ENCODE peak calls at places on chromosomes 12 and 14, in six cellular contexts. One of them, this sample, is unnamed.

GRCh38 chr14:69519253-69519661 is 34.7 kb downstream of the PLEKHD1 start:
- DNase-seq in dorsolateral prefrontal cortex: no peak
- DNase-seq in EL: no peak
- DNase-seq in T-helper 2 cell: no peak
- DNase-seq in mucosa of descending colon: no peak
- DNase-seq in naive thymus-derived CD4-positive, alpha-beta T cell: no peak
- DNase-seq in this sample: no peak

GRCh38 chr12:7834701-7835100 is 38.0 kb downstream of the SLC2A14 start:
- DNase-seq in T-helper 2 cell: no peak
- DNase-seq in mucosa of descending colon: no peak
- DNase-seq in dorsolateral prefrontal cortex: no peak
- DNase-seq in naive thymus-derived CD4-positive, alpha-beta T cell: no peak
- DNase-seq in EL: no peak
- DNase-seq in this sample: no peak

GRCh38 chr12:43758247-43758727 is 303 bp downstream of the PUS7L start:
- DNase-seq in naive thymus-derived CD4-positive, alpha-beta T cell: no peak
- DNase-seq in mucosa of descending colon: peak; percentile 51
- DNase-seq in dorsolateral prefrontal cortex: peak; percentile 45
- DNase-seq in EL: peak; percentile 44
- DNase-seq in T-helper 2 cell: no peak
- DNase-seq in this sample: peak; percentile 17

GRCh38 chr14:89957791-89958190 is 2.1 kb downstream of the TDP1 start:
- DNase-seq in naive thymus-derived CD4-positive, alpha-beta T cell: no peak
- DNase-seq in mucosa of descending colon: no peak
- DNase-seq in dorsolateral prefrontal cortex: peak; percentile 62
- DNase-seq in T-helper 2 cell: no peak
- DNase-seq in EL: peak; percentile 13
- DNase-seq in this sample: no peak

GRCh38 chr12:77540097-77540496 is 290.6 kb upstream of the NAV3 start:
- DNase-seq in dorsolateral prefrontal cortex: no peak
- DNase-seq in EL: no peak
- DNase-seq in naive thymus-derived CD4-positive, alpha-beta T cell: no peak
- DNase-seq in T-helper 2 cell: no peak
- DNase-seq in mucosa of descending colon: no peak
- DNase-seq in this sample: no peak

GRCh38 chr12:47216150-47216677 is 136.5 kb upstream of the AMIGO2 start:
- DNase-seq in mucosa of descending colon: peak; percentile 70
- DNase-seq in dorsolateral prefrontal cortex: no peak
- DNase-seq in naive thymus-derived CD4-positive, alpha-beta T cell: peak; percentile 73
- DNase-seq in T-helper 2 cell: peak; percentile 30
- DNase-seq in EL: no peak
- DNase-seq in this sample: no peak

GRCh38 chr14:72565917-72566316 is 328.0 kb downstream of the DPF3 start:
- DNase-seq in naive thymus-derived CD4-positive, alpha-beta T cell: no peak
- DNase-seq in mucosa of descending colon: no peak
- DNase-seq in T-helper 2 cell: no peak
- DNase-seq in EL: no peak
- DNase-seq in dorsolateral prefrontal cortex: no peak
- DNase-seq in this sample: no peak

GRCh38 chr12:3200032-3200617 is 122.9 kb downstream of the TSPAN9 start:
- DNase-seq in naive thymus-derived CD4-positive, alpha-beta T cell: no peak
- DNase-seq in dorsolateral prefrontal cortex: peak; percentile 64
- DNase-seq in T-helper 2 cell: no peak
- DNase-seq in mucosa of descending colon: no peak
- DNase-seq in EL: peak; percentile 50
- DNase-seq in this sample: peak; percentile 29

GRCh38 chr12:50188875-50189575 is 21.9 kb upstream of the CERS5 start:
- DNase-seq in mucosa of descending colon: no peak
- DNase-seq in EL: no peak
- DNase-seq in naive thymus-derived CD4-positive, alpha-beta T cell: no peak
- DNase-seq in T-helper 2 cell: no peak
- DNase-seq in dorsolateral prefrontal cortex: no peak
- DNase-seq in this sample: no peak

GRCh38 chr12:50614167-50614762 is 109.5 kb downstream of the DIP2B start:
- DNase-seq in EL: peak; percentile 89
- DNase-seq in naive thymus-derived CD4-positive, alpha-beta T cell: no peak
- DNase-seq in T-helper 2 cell: no peak
- DNase-seq in mucosa of descending colon: no peak
- DNase-seq in dorsolateral prefrontal cortex: no peak
- DNase-seq in this sample: no peak

GRCh38 chr12:89707623-89707991 is 1.0 kb downstream of the ATP2B1 start:
- DNase-seq in T-helper 2 cell: no peak
- DNase-seq in naive thymus-derived CD4-positive, alpha-beta T cell: peak; percentile 19
- DNase-seq in dorsolateral prefrontal cortex: peak; percentile 45
- DNase-seq in EL: peak; percentile 16
- DNase-seq in mucosa of descending colon: peak; percentile 63
- DNase-seq in this sample: peak; percentile 24

GRCh38 chr12:53575502-53576264 is 50.5 kb downstream of the ATF7 start:
- DNase-seq in naive thymus-derived CD4-positive, alpha-beta T cell: no peak
- DNase-seq in dorsolateral prefrontal cortex: no peak
- DNase-seq in T-helper 2 cell: no peak
- DNase-seq in mucosa of descending colon: no peak
- DNase-seq in EL: peak; percentile 49
- DNase-seq in this sample: no peak

GRCh38 chr14:71108398-71109114 is 201.3 kb downstream of the PCNX1 start:
- DNase-seq in EL: no peak
- DNase-seq in naive thymus-derived CD4-positive, alpha-beta T cell: no peak
- DNase-seq in dorsolateral prefrontal cortex: no peak
- DNase-seq in T-helper 2 cell: no peak
- DNase-seq in mucosa of descending colon: no peak
- DNase-seq in this sample: no peak

GRCh38 chr14:101731187-101732080 is 30.1 kb upstream of the PPP2R5C start:
- DNase-seq in mucosa of descending colon: peak; percentile 93
- DNase-seq in T-helper 2 cell: peak; percentile 76
- DNase-seq in dorsolateral prefrontal cortex: peak; percentile 79
- DNase-seq in naive thymus-derived CD4-positive, alpha-beta T cell: peak; percentile 77
- DNase-seq in EL: peak; percentile 84
- DNase-seq in this sample: peak; percentile 92

GRCh38 chr12:108379761-108380160 is 40.6 kb upstream of the CMKLR1 start:
- DNase-seq in T-helper 2 cell: no peak
- DNase-seq in mucosa of descending colon: no peak
- DNase-seq in EL: no peak
- DNase-seq in dorsolateral prefrontal cortex: no peak
- DNase-seq in naive thymus-derived CD4-positive, alpha-beta T cell: no peak
- DNase-seq in this sample: no peak

GRCh38 chr12:106118-106561 is 39.6 kb downstream of the IQSEC3 start:
- DNase-seq in EL: no peak
- DNase-seq in dorsolateral prefrontal cortex: no peak
- DNase-seq in mucosa of descending colon: no peak
- DNase-seq in naive thymus-derived CD4-positive, alpha-beta T cell: no peak
- DNase-seq in T-helper 2 cell: no peak
- DNase-seq in this sample: no peak

GRCh38 chr12:42791399-42791798 is 201.9 kb upstream of the PRICKLE1 start:
- DNase-seq in T-helper 2 cell: no peak
- DNase-seq in dorsolateral prefrontal cortex: no peak
- DNase-seq in mucosa of descending colon: no peak
- DNase-seq in EL: no peak
- DNase-seq in naive thymus-derived CD4-positive, alpha-beta T cell: no peak
- DNase-seq in this sample: no peak

GRCh38 chr12:130608132-130608531 is 108.0 kb downstream of the RIMBP2 start:
- DNase-seq in naive thymus-derived CD4-positive, alpha-beta T cell: no peak
- DNase-seq in T-helper 2 cell: no peak
- DNase-seq in mucosa of descending colon: no peak
- DNase-seq in dorsolateral prefrontal cortex: no peak
- DNase-seq in EL: no peak
- DNase-seq in this sample: no peak

GRCh38 chr12:107304588-107305532 is 211.5 kb upstream of the CRY1 start:
- DNase-seq in dorsolateral prefrontal cortex: no peak
- DNase-seq in mucosa of descending colon: no peak
- DNase-seq in naive thymus-derived CD4-positive, alpha-beta T cell: no peak
- DNase-seq in T-helper 2 cell: no peak
- DNase-seq in EL: peak; percentile 19
- DNase-seq in this sample: no peak

GRCh38 chr12:23204933-23205778 is 580.2 kb downstream of the ETNK1 start:
- DNase-seq in T-helper 2 cell: no peak
- DNase-seq in dorsolateral prefrontal cortex: no peak
- DNase-seq in naive thymus-derived CD4-positive, alpha-beta T cell: peak; percentile 28
- DNase-seq in EL: peak; percentile 35
- DNase-seq in mucosa of descending colon: no peak
- DNase-seq in this sample: peak; percentile 12

GRCh38 chr12:49899921-49900320 is 3.8 kb downstream of the FAIM2 start:
- DNase-seq in EL: no peak
- DNase-seq in mucosa of descending colon: no peak
- DNase-seq in T-helper 2 cell: no peak
- DNase-seq in dorsolateral prefrontal cortex: no peak
- DNase-seq in naive thymus-derived CD4-positive, alpha-beta T cell: no peak
- DNase-seq in this sample: no peak

GRCh38 chr12:60230103-60230502 is 634.3 kb downstream of the SLC16A7 start:
- DNase-seq in naive thymus-derived CD4-positive, alpha-beta T cell: no peak
- DNase-seq in mucosa of descending colon: no peak
- DNase-seq in EL: peak; percentile 11
- DNase-seq in dorsolateral prefrontal cortex: no peak
- DNase-seq in T-helper 2 cell: no peak
- DNase-seq in this sample: no peak

GRCh38 chr14:34062353-34062973 is 111.6 kb upstream of the EGLN3 start:
- DNase-seq in T-helper 2 cell: no peak
- DNase-seq in mucosa of descending colon: peak; percentile 44
- DNase-seq in dorsolateral prefrontal cortex: no peak
- DNase-seq in EL: no peak
- DNase-seq in naive thymus-derived CD4-positive, alpha-beta T cell: no peak
- DNase-seq in this sample: no peak

GRCh38 chr14:94676495-94677238 is 64.5 kb downstream of the SERPINA3 start:
- DNase-seq in mucosa of descending colon: no peak
- DNase-seq in naive thymus-derived CD4-positive, alpha-beta T cell: no peak
- DNase-seq in dorsolateral prefrontal cortex: no peak
- DNase-seq in T-helper 2 cell: no peak
- DNase-seq in EL: no peak
- DNase-seq in this sample: no peak

GRCh38 chr14:53493310-53493709 is 340.2 kb upstream of the DDHD1 start:
- DNase-seq in dorsolateral prefrontal cortex: no peak
- DNase-seq in mucosa of descending colon: no peak
- DNase-seq in naive thymus-derived CD4-positive, alpha-beta T cell: no peak
- DNase-seq in T-helper 2 cell: no peak
- DNase-seq in EL: no peak
- DNase-seq in this sample: no peak

GRCh38 chr12:130775953-130776856 is 60.1 kb upstream of the RIMBP2 start:
- DNase-seq in dorsolateral prefrontal cortex: peak; percentile 92
- DNase-seq in mucosa of descending colon: no peak
- DNase-seq in naive thymus-derived CD4-positive, alpha-beta T cell: peak; percentile 16
- DNase-seq in T-helper 2 cell: peak; percentile 68
- DNase-seq in EL: peak; percentile 91
- DNase-seq in this sample: peak; percentile 39

GRCh38 chr12:25322918-25323773 is 72.4 kb upstream of the KRAS start:
- DNase-seq in mucosa of descending colon: no peak
- DNase-seq in EL: peak; percentile 24
- DNase-seq in naive thymus-derived CD4-positive, alpha-beta T cell: no peak
- DNase-seq in T-helper 2 cell: no peak
- DNase-seq in dorsolateral prefrontal cortex: no peak
- DNase-seq in this sample: no peak

GRCh38 chr14:90626550-90626949 is 189.7 kb downstream of the TTC7B start:
- DNase-seq in EL: no peak
- DNase-seq in dorsolateral prefrontal cortex: no peak
- DNase-seq in mucosa of descending colon: no peak
- DNase-seq in naive thymus-derived CD4-positive, alpha-beta T cell: no peak
- DNase-seq in T-helper 2 cell: no peak
- DNase-seq in this sample: no peak

GRCh38 chr12:68237523-68238070 is 12.0 kb upstream of the IL26 start:
- DNase-seq in EL: peak; percentile 33
- DNase-seq in T-helper 2 cell: no peak
- DNase-seq in mucosa of descending colon: no peak
- DNase-seq in naive thymus-derived CD4-positive, alpha-beta T cell: no peak
- DNase-seq in dorsolateral prefrontal cortex: no peak
- DNase-seq in this sample: no peak

GRCh38 chr12:40049268-40049667 is 56.6 kb downstream of the SLC2A13 start:
- DNase-seq in naive thymus-derived CD4-positive, alpha-beta T cell: no peak
- DNase-seq in T-helper 2 cell: no peak
- DNase-seq in EL: no peak
- DNase-seq in dorsolateral prefrontal cortex: no peak
- DNase-seq in mucosa of descending colon: no peak
- DNase-seq in this sample: no peak

GRCh38 chr12:119775246-119775895 is 101.7 kb downstream of the CIT start:
- DNase-seq in dorsolateral prefrontal cortex: no peak
- DNase-seq in naive thymus-derived CD4-positive, alpha-beta T cell: no peak
- DNase-seq in T-helper 2 cell: no peak
- DNase-seq in mucosa of descending colon: no peak
- DNase-seq in EL: no peak
- DNase-seq in this sample: no peak

GRCh38 chr12:20377750-20378149 is 9.4 kb downstream of the PDE3A start:
- DNase-seq in dorsolateral prefrontal cortex: no peak
- DNase-seq in T-helper 2 cell: no peak
- DNase-seq in naive thymus-derived CD4-positive, alpha-beta T cell: no peak
- DNase-seq in EL: no peak
- DNase-seq in mucosa of descending colon: no peak
- DNase-seq in this sample: no peak

GRCh38 chr14:60561845-60562746 is 53.1 kb downstream of the SIX6 start:
- DNase-seq in EL: peak; percentile 56
- DNase-seq in naive thymus-derived CD4-positive, alpha-beta T cell: no peak
- DNase-seq in mucosa of descending colon: no peak
- DNase-seq in T-helper 2 cell: no peak
- DNase-seq in dorsolateral prefrontal cortex: peak; percentile 50
- DNase-seq in this sample: peak; percentile 55

GRCh38 chr14:36942522-36943245 is 229.7 kb downstream of the SLC25A21 start:
- DNase-seq in naive thymus-derived CD4-positive, alpha-beta T cell: no peak
- DNase-seq in T-helper 2 cell: no peak
- DNase-seq in EL: peak; percentile 40
- DNase-seq in mucosa of descending colon: no peak
- DNase-seq in dorsolateral prefrontal cortex: no peak
- DNase-seq in this sample: no peak

GRCh38 chr12:21659383-21659782 is 1.7 kb upstream of the LDHB start:
- DNase-seq in naive thymus-derived CD4-positive, alpha-beta T cell: no peak
- DNase-seq in T-helper 2 cell: no peak
- DNase-seq in mucosa of descending colon: no peak
- DNase-seq in EL: no peak
- DNase-seq in dorsolateral prefrontal cortex: no peak
- DNase-seq in this sample: no peak

This sample was measured in body of pancreas.